ENCODE peak calls at places on chromosome 1, in five cellular contexts. D, O, N, W and I are unnamed samples.

GRCh38 chr1:242428403-242429190 is 95.9 kb downstream of the PLD5 start:
- DNase-seq in D (no peak), O (no peak), N (no peak), W (no peak), I (no peak)

GRCh38 chr1:186806477-186806876 is 22.3 kb upstream of the PLA2G4A start:
- DNase-seq in D (no peak), O (no peak), N (no peak), W (no peak), I (no peak)

GRCh38 chr1:184409011-184409410 is 22.2 kb downstream of the C1orf21 start:
- DNase-seq in D (no peak), O (no peak), N (no peak), W (no peak), I (no peak)

GRCh38 chr1:200542162-200542561 is 78.4 kb downstream of the KIF14 start:
- DNase-seq in D (no peak), O (no peak), N (no peak), W (no peak), I (no peak)

GRCh38 chr1:53476579-53476978 is 17.4 kb downstream of the DMRTB1 start:
- DNase-seq in D (no peak), O (no peak), N (no peak), W (no peak), I (no peak)

GRCh38 chr1:94927405-94928175 is 680 bp upstream of the CNN3 start:
- DNase-seq in D (no peak), O (peak; percentile 34), N (peak; percentile 63), W (no peak), I (peak; percentile 89)

GRCh38 chr1:33301273-33301984 is 19.5 kb downstream of the A3GALT2 start:
- DNase-seq in D (peak; percentile 17), O (no peak), N (no peak), W (no peak), I (no peak)

GRCh38 chr1:236509203-236509602 is 14.6 kb upstream of the LGALS8 start:
- DNase-seq in D (no peak), O (no peak), N (no peak), W (no peak), I (no peak)

GRCh38 chr1:219544163-219544846 is 68.6 kb downstream of the ZC3H11B start:
- DNase-seq in D (no peak), O (no peak), N (no peak), W (no peak), I (no peak)

GRCh38 chr1:202844935-202845334 is 34.2 kb downstream of the PCAT6 start:
- DNase-seq in D (no peak), O (no peak), N (no peak), W (no peak), I (no peak)

GRCh38 chr1:43525995-43526394 is 4.7 kb upstream of the PTPRF start:
- DNase-seq in D (peak; percentile 12), O (no peak), N (no peak), W (no peak), I (no peak)

GRCh38 chr1:202625416-202626360 is 84.6 kb downstream of the SYT2 start:
- DNase-seq in D (peak; percentile 48), O (peak; percentile 78), N (peak; percentile 77), W (peak; percentile 88), I (peak; percentile 91)

GRCh38 chr1:161721738-161722343 is 497 bp downstream of the FCRLB start:
- DNase-seq in D (peak; percentile 60), O (no peak), N (no peak), W (peak; percentile 80), I (no peak)

GRCh38 chr1:214466759-214467585 is 84.4 kb downstream of the PTPN14 start:
- DNase-seq in D (peak; percentile 28), O (no peak), N (no peak), W (no peak), I (no peak)

GRCh38 chr1:36517415-36517814 is 34.7 kb upstream of the CSF3R start:
- DNase-seq in D (no peak), O (no peak), N (no peak), W (peak; percentile 85), I (no peak)

GRCh38 chr1:3821934-3822307 is 25.6 kb upstream of the LRRC47 start:
- DNase-seq in D (no peak), O (no peak), N (no peak), W (no peak), I (no peak)

GRCh38 chr1:198657550-198658064 is 18.8 kb downstream of the PTPRC start:
- DNase-seq in D (no peak), O (no peak), N (no peak), W (no peak), I (no peak)

GRCh38 chr1:16006552-16007485 is 2.8 kb downstream of the SRARP start:
- DNase-seq in D (no peak), O (no peak), N (no peak), W (peak; percentile 63), I (no peak)

GRCh38 chr1:14817223-14818170 is 219.0 kb downstream of the KAZN start:
- DNase-seq in D (no peak), O (no peak), N (no peak), W (peak; percentile 44), I (no peak)

GRCh38 chr1:172826096-172826741 is 167.3 kb downstream of the FASLG start:
- DNase-seq in D (no peak), O (peak; percentile 37), N (no peak), W (peak; percentile 22), I (no peak)

GRCh38 chr1:181730606-181731005 is 247.3 kb downstream of the CACNA1E start:
- DNase-seq in D (no peak), O (no peak), N (no peak), W (no peak), I (no peak)

GRCh38 chr1:23947366-23947765 is 12.3 kb upstream of the PNRC2 start:
- DNase-seq in D (no peak), O (no peak), N (no peak), W (no peak), I (no peak)

GRCh38 chr1:55035904-55036303 is 3.4 kb upstream of the PCSK9 start:
- DNase-seq in D (peak; percentile 29), O (no peak), N (no peak), W (peak; percentile 50), I (no peak)

GRCh38 chr1:201945863-201946223 is 505 bp downstream of the LMOD1 start:
- DNase-seq in D (no peak), O (no peak), N (no peak), W (no peak), I (peak; percentile 70)

GRCh38 chr1:97451422-97451821 is 469.4 kb downstream of the DPYD start:
- DNase-seq in D (no peak), O (no peak), N (no peak), W (no peak), I (no peak)

GRCh38 chr1:11592752-11593151 is 61.5 kb downstream of the FBXO2 start:
- DNase-seq in D (no peak), O (no peak), N (no peak), W (no peak), I (no peak)

DNA sequence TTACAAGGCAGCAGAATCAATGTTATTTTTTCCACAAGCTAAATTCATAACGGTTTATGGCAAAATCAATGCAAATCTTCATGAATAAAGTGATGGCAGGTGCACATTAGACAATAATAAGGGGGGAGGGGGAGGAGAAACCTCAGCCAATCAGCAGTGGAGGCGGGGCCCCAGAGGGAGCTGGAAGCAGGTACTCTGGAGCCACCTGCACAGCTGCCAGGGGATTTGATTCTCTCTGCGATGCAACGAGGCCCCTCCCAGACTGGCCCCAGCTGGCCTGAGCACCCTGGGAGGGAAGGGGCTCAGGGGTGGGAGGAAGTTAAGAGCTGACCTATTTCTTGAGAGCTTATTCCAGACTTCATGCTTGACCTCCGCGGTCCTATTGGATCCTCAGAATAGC is 127.8 kb upstream of the IGSF21 start:
- DNase-seq in D (no peak), O (no peak), N (no peak), W (peak; percentile 23), I (no peak)
- TF ChIP-seq POLR2A in D (no peak), O (no peak), N (no peak), W (no peak), I (no peak)

GRCh38 chr1:2414297-2414958 is 2.1 kb upstream of the PEX10 start:
- DNase-seq in D (peak; percentile 78), O (peak; percentile 74), N (peak; percentile 87), W (peak; percentile 90), I (peak; percentile 61)
- H3K4me3 ChIP-seq in D (no peak overlapping the region), O (no peak overlapping the region), N (no peak overlapping the region), W (no peak overlapping the region), I (no peak overlapping the region)

GRCh38 chr1:86706018-86706417 is 1.6 kb downstream of the SH3GLB1 start:
- DNase-seq in D (no peak), O (no peak), N (no peak), W (no peak), I (no peak)

GRCh38 chr1:86704456-86704971 is at the start of gene SH3GLB1:
- DNase-seq in D (peak; percentile 92), O (peak; percentile 94), N (peak; percentile 93), W (peak; percentile 86), I (peak; percentile 97)

GRCh38 chr1:86704972-86705632 is 726 bp downstream of the SH3GLB1 start:
- DNase-seq in D (peak; percentile 69), O (peak; percentile 68), N (peak; percentile 70), W (peak; percentile 60), I (peak; percentile 50)

GRCh38 chr1:86705633-86705985 is 1.2 kb downstream of the SH3GLB1 start:
- DNase-seq in D (peak; percentile 23), O (no peak), N (peak; percentile 21), W (no peak), I (peak; percentile 31)

GRCh38 chr1:86703696-86704455 is 500 bp upstream of the SH3GLB1 start:
- DNase-seq in D (no peak), O (peak; percentile 64), N (no peak), W (peak; percentile 11), I (peak; percentile 27)
- TF ChIP-seq POLR2A in D (no peak), O (no peak), N (no peak), W (no peak), I (no peak)

GRCh38 chr1:228739826-228740225 is 4.5 kb downstream of the RHOU start:
- DNase-seq in D (no peak), O (no peak), N (no peak), W (no peak), I (no peak)

GRCh38 chr1:228734881-228735801 is at the start of gene RHOU:
- DNase-seq in D (peak; percentile 78), O (peak; percentile 76), N (peak; percentile 80), W (no peak), I (peak; percentile 94)

GRCh38 chr1:228735871-228736586 is 750 bp downstream of the RHOU start:
- DNase-seq in D (peak; percentile 64), O (peak; percentile 48), N (peak; percentile 69), W (no peak), I (peak; percentile 90)

GRCh38 chr1:228736844-228737415 is 1.7 kb downstream of the RHOU start:
- DNase-seq in D (no peak), O (no peak), N (no peak), W (no peak), I (no peak)

DNA sequence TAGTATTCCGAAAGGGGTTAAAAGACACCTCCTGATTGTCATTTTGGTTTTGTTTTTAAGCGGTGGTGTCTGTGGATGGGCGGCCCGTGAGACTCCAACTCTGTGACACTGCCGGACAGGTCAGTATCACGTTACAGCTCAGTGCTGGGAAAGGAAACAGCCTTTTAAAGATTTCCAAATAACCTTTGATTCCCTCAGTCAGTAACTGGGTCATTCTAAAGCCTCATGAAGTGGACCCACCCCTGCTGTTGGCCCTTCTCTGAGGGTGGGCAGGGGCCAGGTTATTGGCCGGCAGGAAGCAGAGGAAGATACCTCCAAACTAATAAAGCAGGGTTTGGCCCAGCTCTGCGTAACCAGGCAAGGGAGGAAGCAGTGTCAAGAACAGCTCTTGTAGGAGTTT is 2.3 kb downstream of the RHOU start:
- DNase-seq in D (peak; percentile 29), O (peak; percentile 47), N (peak; percentile 39), W (no peak), I (no peak)
- H3K4me3 ChIP-seq in D (peak overlapping the region; percentile 82), O (peak overlapping the region; percentile 83), N (peak overlapping the region; percentile 98), W (no peak overlapping the region), I (no peak overlapping the region)